ENCODE peak calls at places on chromosomes 6 and 20, in eight cellular contexts. C is AG04450, D is thoracic aorta, S is HCT116, Y is brain microvascular endothelial cell, W is heart right ventricle, M is tibial artery, H is fibroblast of lung. R is an unnamed sample.

GRCh38 chr20:11248691-11249178 is 574.9 kb upstream of the JAG1 start:
- DNase-seq in D (no peak), M (no peak), Y (no peak), H (no peak), W (no peak), C (no peak), S (no peak), R (no peak)

GRCh38 chr6:40550096-40550731 is 37.0 kb downstream of the LRFN2 start:
- DNase-seq in M (no peak), D (no peak), C (peak; percentile 11), W (peak; percentile 20), Y (peak; percentile 52), S (peak; percentile 44), H (peak; percentile 28), R (no peak)

GRCh38 chr20:51661609-51662178 is 106.5 kb downstream of the ATP9A start:
- DNase-seq in D (no peak), M (no peak), H (peak; percentile 84), Y (no peak), S (peak; percentile 96), C (no peak), W (no peak), R (no peak)

GRCh38 chr6:2157441-2158127 is 87.8 kb downstream of the GMDS start:
- DNase-seq in M (no peak), S (peak; percentile 48), Y (peak; percentile 63), H (peak; percentile 90), D (no peak), W (no peak), C (peak; percentile 67), R (no peak)

GRCh38 chr6:113364781-113365545 is 492.2 kb upstream of the MARCKS start:
- DNase-seq in S (no peak), C (no peak), D (no peak), H (peak; percentile 82), M (no peak), W (no peak), Y (peak; percentile 48), R (no peak)

GRCh38 chr20:61874421-61875068 is 191.1 kb downstream of the TAF4 start:
- DNase-seq in M (no peak), D (no peak), W (no peak), Y (no peak), H (peak; percentile 45), S (peak; percentile 32), C (no peak), R (no peak)

GRCh38 chr20:38766071-38766470 is 17.8 kb downstream of the ACTR5 start:
- DNase-seq in D (no peak), C (no peak), W (no peak), M (no peak), Y (no peak), S (no peak), H (peak; percentile 28), R (no peak)

GRCh38 chr6:78999737-79000136 is 78.3 kb downstream of the PHIP start:
- DNase-seq in M (no peak), S (no peak), H (no peak), C (no peak), W (no peak), Y (no peak), D (no peak), R (no peak)

GRCh38 chr20:58219342-58219700 is 9.1 kb downstream of the ANKRD60 start:
- DNase-seq in D (no peak), M (no peak), S (no peak), Y (peak; percentile 54), H (peak; percentile 29), W (no peak), C (no peak), R (no peak)

GRCh38 chr20:45083127-45083526 is 17.8 kb downstream of the KCNS1 start:
- DNase-seq in H (no peak), M (no peak), Y (no peak), C (no peak), D (no peak), W (no peak), S (no peak), R (no peak)

GRCh38 chr6:109580519-109580918 is 97.5 kb upstream of the ZBTB24 start:
- DNase-seq in M (no peak), Y (peak; percentile 66), S (no peak), C (no peak), D (no peak), H (peak; percentile 56), W (no peak), R (no peak)

GRCh38 chr20:22227301-22227700 is 357.1 kb downstream of the FOXA2 start:
- DNase-seq in W (no peak), H (peak; percentile 0), D (no peak), C (no peak), M (no peak), S (no peak), Y (no peak), R (no peak)

GRCh38 chr20:1266167-1266973 is at the start of gene SNPH:
- DNase-seq in W (peak; percentile 65), S (peak; percentile 53), C (peak; percentile 48), M (peak; percentile 73), Y (peak; percentile 74), H (peak; percentile 83), D (no peak), R (no peak)

GRCh38 chr6:128882991-128883571 is at the start of gene LAMA2:
- DNase-seq in W (peak; percentile 90), H (peak; percentile 76), M (peak; percentile 86), S (no peak), C (peak; percentile 29), Y (peak; percentile 65), D (peak; percentile 14), R (no peak)

GRCh38 chr6:39339557-39340555 is 17.4 kb upstream of the KCNK16 start:
- DNase-seq in D (no peak), S (no peak), W (no peak), H (no peak), M (no peak), Y (no peak), C (no peak), R (no peak)

GRCh38 chr6:163491901-163492300 is 77.4 kb downstream of the QKI start:
- DNase-seq in W (no peak), D (no peak), Y (no peak), C (no peak), S (no peak), M (no peak), H (no peak), R (no peak)

GRCh38 chr6:116106146-116106545 is 5.5 kb downstream of the NT5DC1 start:
- DNase-seq in D (no peak), S (no peak), M (no peak), C (no peak), W (no peak), Y (no peak), H (peak; percentile 69), R (no peak)

GRCh38 chr20:34049897-34050695 is 56.4 kb downstream of the RALY start:
- DNase-seq in S (no peak), M (no peak), D (no peak), C (no peak), Y (no peak), H (no peak), W (peak; percentile 21), R (no peak)

DNA sequence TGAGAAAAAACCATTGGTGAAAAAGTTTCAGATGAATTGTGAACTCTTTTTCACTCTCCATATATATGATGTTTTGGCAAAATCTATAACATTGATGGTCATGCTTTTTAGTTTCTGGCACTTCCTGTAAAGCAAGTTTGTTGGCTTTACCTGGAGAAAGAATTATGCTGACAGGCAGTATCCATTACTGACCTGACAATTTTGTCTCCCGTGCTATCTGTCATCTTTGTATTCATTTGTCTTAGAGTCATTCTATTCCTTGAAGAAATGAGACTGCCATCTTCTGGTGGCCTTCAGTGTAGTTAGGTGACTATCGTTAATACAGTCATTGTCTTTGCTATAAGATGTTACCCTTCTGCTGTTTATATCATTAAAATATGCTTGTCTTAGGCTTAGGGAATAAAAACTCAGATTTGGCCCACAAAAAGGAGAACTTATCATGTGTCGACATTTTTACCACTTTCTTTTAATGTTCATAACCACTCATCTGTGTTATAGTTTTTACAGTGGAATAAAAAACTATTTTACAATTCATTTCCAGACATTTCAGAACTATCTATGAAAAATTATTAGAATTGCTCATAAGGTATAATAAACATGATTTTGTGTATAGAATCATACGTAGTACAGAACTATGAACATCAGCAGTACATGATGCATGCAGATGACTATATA is 707.0 kb downstream of the EPM2A start:
- DNase-seq in C (no peak), H (no peak), Y (peak; percentile 48), S (peak; percentile 71), M (no peak), W (no peak), D (no peak), R (no peak)
- TF ChIP-seq CTCF in C (peak; percentile 58), H (peak; percentile 65), Y (peak; percentile 51), S (peak; percentile 69), M (peak; percentile 27), W (peak; percentile 34), D (no peak), R (peak; percentile 50)

GRCh38 chr6:18022398-18023231 is 35.2 kb upstream of the KIF13A start:
- DNase-seq in M (no peak), H (peak; percentile 87), S (no peak), C (peak; percentile 20), Y (peak; percentile 58), D (no peak), W (no peak), R (no peak)
- TF ChIP-seq CTCF in M (no peak), H (no peak), S (no peak), C (no peak), Y (no peak), D (no peak), W (no peak), R (no peak)

GRCh38 chr6:56804996-56805395 is 149.9 kb upstream of the BEND6 start:
- DNase-seq in W (no peak), S (no peak), M (no peak), C (no peak), D (no peak), H (peak; percentile 89), Y (peak; percentile 65), R (no peak)

GRCh38 chr6:56807335-56807991 is 147.4 kb upstream of the BEND6 start:
- DNase-seq in D (no peak), M (no peak), H (peak; percentile 15), Y (no peak), W (no peak), C (no peak), S (no peak), R (no peak)

GRCh38 chr6:56808871-56809359 is 146.0 kb upstream of the BEND6 start:
- DNase-seq in W (no peak), C (no peak), H (peak; percentile 89), D (no peak), S (no peak), M (no peak), Y (peak; percentile 69), R (no peak)

GRCh38 chr6:56806368-56806767 is 148.5 kb upstream of the BEND6 start:
- DNase-seq in D (no peak), C (no peak), W (no peak), S (no peak), Y (no peak), M (no peak), H (no peak), R (no peak)

GRCh38 chr6:56807992-56808342 is 146.9 kb upstream of the BEND6 start:
- DNase-seq in H (peak; percentile 51), Y (no peak), S (no peak), M (no peak), W (no peak), C (no peak), D (no peak), R (no peak)
- TF ChIP-seq CTCF in H (no peak), Y (no peak), S (no peak), M (no peak), W (no peak), C (no peak), D (no peak), R (no peak)

DNA sequence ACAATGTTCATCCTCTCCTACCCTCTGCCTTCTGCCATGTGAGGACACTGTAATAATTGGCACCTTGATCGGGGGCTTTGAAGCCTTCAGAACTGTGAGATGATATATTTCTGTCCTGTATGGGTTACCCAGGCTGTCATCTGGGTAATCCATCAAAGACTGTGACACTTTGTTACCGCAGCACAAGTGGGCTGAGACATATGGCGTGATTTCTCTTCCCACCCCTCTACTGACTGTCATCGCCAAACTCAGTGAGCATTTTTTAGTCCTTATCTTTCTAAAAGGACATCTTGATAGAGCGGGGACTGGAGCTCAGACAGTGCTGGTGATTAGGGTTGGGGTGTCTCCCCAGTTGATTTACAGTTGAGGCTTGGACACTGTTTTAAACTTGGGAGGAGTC is 10.4 kb upstream of the PLG start:
- DNase-seq in D (no peak), Y (no peak), C (no peak), W (no peak), H (no peak), S (no peak), M (no peak), R (no peak)
- TF ChIP-seq CTCF in D (no peak), Y (no peak), C (no peak), W (no peak), H (no peak), S (no peak), M (no peak), R (no peak)

R was measured in D721Med.